ENCODE peak calls at places on chromosomes 3 and 15, in ten cellular contexts. One of them, this sample, is unnamed. For H3K4me1, the result is how much of the 10 kb centered on the place peaks cover.

GRCh38 chr15:41862515-41863116 is 24.0 kb downstream of the PLA2G4B start:
- DNase-seq in HCT116: peak
- DNase-seq in CD4-positive, alpha-beta memory T cell: no peak
- DNase-seq in GM23248: no peak
- DNase-seq in testis: no peak
- DNase-seq in NT2/D1: peak
- DNase-seq in RWPE2: no peak
- DNase-seq in neuronal stem cell: no peak
- DNase-seq in CD8-positive, alpha-beta memory T cell: no peak
- DNase-seq in kidney: no peak
- DNase-seq in this sample: no peak

GRCh38 chr3:81041331-81041730 is 720.1 kb downstream of the GBE1 start:
- DNase-seq in GM23248: peak
- DNase-seq in kidney: no peak
- DNase-seq in NT2/D1: no peak
- DNase-seq in RWPE2: no peak
- DNase-seq in CD8-positive, alpha-beta memory T cell: no peak
- DNase-seq in HCT116: no peak
- DNase-seq in CD4-positive, alpha-beta memory T cell: no peak
- DNase-seq in testis: no peak
- DNase-seq in neuronal stem cell: no peak
- DNase-seq in this sample: no peak

GRCh38 chr3:196620228-196620627 is 19.3 kb upstream of the NRROS start:
- DNase-seq in CD8-positive, alpha-beta memory T cell: no peak
- DNase-seq in testis: no peak
- DNase-seq in neuronal stem cell: peak
- DNase-seq in GM23248: peak
- DNase-seq in RWPE2: no peak
- DNase-seq in CD4-positive, alpha-beta memory T cell: no peak
- DNase-seq in HCT116: no peak
- DNase-seq in kidney: no peak
- DNase-seq in NT2/D1: no peak
- DNase-seq in this sample: no peak

GRCh38 chr3:78917541-78917940 is 850.3 kb downstream of the ROBO1 start:
- DNase-seq in RWPE2: no peak
- DNase-seq in kidney: no peak
- DNase-seq in NT2/D1: no peak
- DNase-seq in CD8-positive, alpha-beta memory T cell: no peak
- DNase-seq in CD4-positive, alpha-beta memory T cell: no peak
- DNase-seq in GM23248: no peak
- DNase-seq in testis: no peak
- DNase-seq in HCT116: no peak
- DNase-seq in neuronal stem cell: no peak
- DNase-seq in this sample: no peak

GRCh38 chr15:61459785-61460707 is 230.9 kb upstream of the RORA start:
- DNase-seq in testis: no peak
- DNase-seq in CD8-positive, alpha-beta memory T cell: no peak
- DNase-seq in GM23248: peak
- DNase-seq in CD4-positive, alpha-beta memory T cell: no peak
- DNase-seq in neuronal stem cell: no peak
- DNase-seq in HCT116: no peak
- DNase-seq in RWPE2: no peak
- DNase-seq in kidney: no peak
- DNase-seq in NT2/D1: no peak
- DNase-seq in this sample: no peak

GRCh38 chr3:58039609-58040008 is 31.4 kb downstream of the FLNB start:
- DNase-seq in HCT116: no peak
- DNase-seq in NT2/D1: peak
- DNase-seq in kidney: no peak
- DNase-seq in neuronal stem cell: no peak
- DNase-seq in GM23248: no peak
- DNase-seq in RWPE2: no peak
- DNase-seq in CD8-positive, alpha-beta memory T cell: no peak
- DNase-seq in testis: no peak
- DNase-seq in CD4-positive, alpha-beta memory T cell: no peak
- DNase-seq in this sample: no peak

GRCh38 chr15:31004220-31004733 is 12.8 kb upstream of the MTMR10 start:
- DNase-seq in GM23248: no peak
- DNase-seq in kidney: no peak
- DNase-seq in testis: no peak
- DNase-seq in NT2/D1: peak
- DNase-seq in neuronal stem cell: no peak
- DNase-seq in CD8-positive, alpha-beta memory T cell: peak
- DNase-seq in RWPE2: no peak
- DNase-seq in HCT116: no peak
- DNase-seq in CD4-positive, alpha-beta memory T cell: no peak
- DNase-seq in this sample: no peak

GRCh38 chr3:184158394-184158793 is 3.2 kb downstream of the DVL3 start:
- DNase-seq in CD8-positive, alpha-beta memory T cell: no peak
- DNase-seq in testis: no peak
- DNase-seq in GM23248: no peak
- DNase-seq in kidney: no peak
- DNase-seq in HCT116: no peak
- DNase-seq in CD4-positive, alpha-beta memory T cell: no peak
- DNase-seq in NT2/D1: no peak
- DNase-seq in neuronal stem cell: no peak
- DNase-seq in RWPE2: no peak
- DNase-seq in this sample: no peak

DNA sequence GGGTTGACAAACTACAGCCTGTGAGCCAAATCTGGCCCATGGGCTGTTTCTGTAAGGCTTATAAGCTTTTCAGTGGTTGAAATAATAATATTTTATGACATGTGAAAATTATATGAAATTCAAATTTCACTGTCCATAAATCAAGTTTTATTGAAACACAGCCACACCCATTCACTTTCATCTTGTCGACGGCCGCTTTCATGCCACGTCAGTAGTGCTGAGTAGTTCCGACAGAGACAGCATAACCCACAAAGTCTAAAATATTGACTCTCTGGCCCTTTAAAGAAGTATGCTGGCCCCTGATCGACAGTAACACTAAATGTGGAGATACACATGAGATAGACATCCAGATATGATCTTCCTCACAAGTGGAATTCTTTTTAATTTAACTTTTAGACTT is 102.8 kb downstream of the PDZRN3 start:
- DNase-seq in GM23248: peak
- DNase-seq in NT2/D1: no peak
- DNase-seq in testis: no peak
- DNase-seq in CD4-positive, alpha-beta memory T cell: no peak
- DNase-seq in kidney: no peak
- DNase-seq in CD8-positive, alpha-beta memory T cell: no peak
- DNase-seq in neuronal stem cell: no peak
- DNase-seq in HCT116: no peak
- DNase-seq in RWPE2: no peak
- DNase-seq in this sample: no peak
- H3K4me3 ChIP-seq in GM23248: peak
- H3K4me3 ChIP-seq in NT2/D1: no peak
- H3K4me3 ChIP-seq in testis: no peak
- H3K4me3 ChIP-seq in CD4-positive, alpha-beta memory T cell: no peak
- H3K4me3 ChIP-seq in kidney: no peak
- H3K4me3 ChIP-seq in CD8-positive, alpha-beta memory T cell: no peak
- H3K4me3 ChIP-seq in neuronal stem cell: no peak
- H3K4me3 ChIP-seq in HCT116: no peak
- H3K4me3 ChIP-seq in RWPE2: no peak
- H3K4me3 ChIP-seq in this sample: no peak

DNA sequence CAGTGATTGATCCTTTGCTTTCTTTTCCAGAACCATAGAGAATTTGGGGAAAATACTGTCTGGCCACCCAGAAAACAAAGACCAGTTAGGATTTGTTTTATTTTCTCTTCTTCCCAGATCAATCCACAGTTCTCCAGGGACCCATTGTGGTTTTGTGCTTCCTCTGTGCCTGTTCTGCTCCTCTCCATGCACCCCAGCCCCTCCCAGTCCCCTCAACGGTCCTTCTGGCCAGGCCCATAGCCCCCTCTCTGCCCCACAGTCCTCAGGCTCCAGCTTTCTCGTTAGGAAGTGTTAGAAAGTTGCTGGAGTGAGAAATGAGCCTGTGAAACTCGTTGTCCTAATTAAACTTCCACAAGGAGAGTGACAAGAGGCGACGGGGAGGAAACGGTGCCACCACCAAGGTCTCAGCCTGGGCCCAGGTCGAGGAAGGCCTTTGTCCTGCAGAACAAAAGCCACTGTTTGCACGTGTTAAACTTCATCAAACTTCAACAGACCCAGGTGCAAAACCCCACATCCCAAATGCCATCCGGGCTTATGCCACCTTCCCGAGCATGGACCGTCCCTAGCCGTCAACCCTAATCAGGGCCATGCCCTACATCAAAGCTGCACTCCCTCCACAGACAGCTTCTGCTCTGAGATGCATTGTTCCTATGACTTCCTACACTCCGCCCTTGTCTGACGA is 18.7 kb upstream of the ALDH1A3 start:
- DNase-seq in NT2/D1: no peak
- DNase-seq in GM23248: no peak
- DNase-seq in HCT116: no peak
- DNase-seq in kidney: no peak
- DNase-seq in CD4-positive, alpha-beta memory T cell: no peak
- DNase-seq in CD8-positive, alpha-beta memory T cell: no peak
- DNase-seq in RWPE2: peak
- DNase-seq in testis: no peak
- DNase-seq in neuronal stem cell: no peak
- DNase-seq in this sample: no peak
- H3K4me1 ChIP-seq in NT2/D1: under half
- H3K4me1 ChIP-seq in GM23248: under half
- H3K4me1 ChIP-seq in HCT116: under half
- H3K4me1 ChIP-seq in kidney: under half
- H3K4me1 ChIP-seq in CD4-positive, alpha-beta memory T cell: under half
- H3K4me1 ChIP-seq in CD8-positive, alpha-beta memory T cell: under half
- H3K4me1 ChIP-seq in RWPE2: under half
- H3K4me1 ChIP-seq in testis: under half
- H3K4me1 ChIP-seq in neuronal stem cell: under half
- H3K4me1 ChIP-seq in this sample: under half

DNA sequence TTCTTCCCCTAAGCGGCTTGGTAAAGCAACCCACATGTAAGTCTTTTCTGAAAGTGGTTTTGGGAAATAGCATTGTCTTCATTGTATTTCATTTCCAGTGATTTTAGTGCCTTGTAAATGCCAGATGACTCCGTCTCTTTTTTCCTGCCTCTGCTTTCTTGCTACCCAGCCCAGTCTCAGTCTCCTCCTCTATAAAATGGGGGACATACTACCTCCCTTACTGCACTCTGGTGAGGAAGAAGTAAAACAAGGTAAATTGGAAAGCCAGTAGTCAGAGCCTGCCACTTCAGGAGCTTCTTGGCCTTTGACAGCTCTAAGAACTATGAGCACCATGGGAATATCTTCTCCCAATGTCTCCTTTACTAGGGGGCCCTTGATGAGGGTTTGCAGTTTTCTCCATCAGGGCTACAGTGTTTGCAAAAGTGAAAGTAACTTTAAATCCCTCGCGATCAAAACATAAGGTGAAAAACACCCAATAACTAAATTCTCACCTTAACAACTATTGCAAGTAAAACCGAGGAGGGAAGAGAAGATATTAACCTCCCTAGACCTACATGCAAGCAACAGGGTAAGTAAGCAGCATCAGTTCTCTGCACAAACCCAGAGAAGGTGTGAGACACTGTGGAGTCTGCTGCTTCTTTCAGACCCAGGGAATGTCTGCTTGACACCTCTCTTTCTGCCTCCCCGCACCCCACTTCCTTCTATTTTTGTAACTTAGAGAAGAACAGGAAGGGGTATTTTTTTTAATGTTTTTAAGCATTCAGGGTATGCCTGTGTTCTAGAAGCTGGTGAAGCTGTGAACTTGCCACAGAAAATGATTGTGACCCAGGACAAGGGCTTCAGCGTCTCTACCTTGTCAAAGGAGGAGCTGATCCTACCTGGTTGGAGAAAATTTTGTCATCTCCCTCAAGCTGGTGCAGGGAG is 159.1 kb upstream of the EOMES start:
- DNase-seq in testis: no peak
- DNase-seq in NT2/D1: no peak
- DNase-seq in CD4-positive, alpha-beta memory T cell: peak
- DNase-seq in HCT116: no peak
- DNase-seq in kidney: no peak
- DNase-seq in GM23248: no peak
- DNase-seq in neuronal stem cell: no peak
- DNase-seq in CD8-positive, alpha-beta memory T cell: peak
- DNase-seq in RWPE2: no peak
- DNase-seq in this sample: no peak
- H3K4me3 ChIP-seq in testis: no peak
- H3K4me3 ChIP-seq in NT2/D1: no peak
- H3K4me3 ChIP-seq in CD4-positive, alpha-beta memory T cell: peak
- H3K4me3 ChIP-seq in HCT116: no peak
- H3K4me3 ChIP-seq in kidney: no peak
- H3K4me3 ChIP-seq in GM23248: no peak
- H3K4me3 ChIP-seq in neuronal stem cell: no peak
- H3K4me3 ChIP-seq in CD8-positive, alpha-beta memory T cell: peak
- H3K4me3 ChIP-seq in RWPE2: no peak
- H3K4me3 ChIP-seq in this sample: no peak

GRCh38 chr3:61865466-61865865 is 304.1 kb downstream of the PTPRG start:
- DNase-seq in HCT116: no peak
- DNase-seq in kidney: no peak
- DNase-seq in CD8-positive, alpha-beta memory T cell: no peak
- DNase-seq in testis: no peak
- DNase-seq in RWPE2: no peak
- DNase-seq in NT2/D1: no peak
- DNase-seq in GM23248: no peak
- DNase-seq in CD4-positive, alpha-beta memory T cell: no peak
- DNase-seq in neuronal stem cell: no peak
- DNase-seq in this sample: no peak

GRCh38 chr3:61864886-61865285 is 303.5 kb downstream of the PTPRG start:
- DNase-seq in CD8-positive, alpha-beta memory T cell: no peak
- DNase-seq in kidney: no peak
- DNase-seq in testis: no peak
- DNase-seq in neuronal stem cell: no peak
- DNase-seq in CD4-positive, alpha-beta memory T cell: no peak
- DNase-seq in GM23248: peak
- DNase-seq in RWPE2: no peak
- DNase-seq in HCT116: no peak
- DNase-seq in NT2/D1: no peak
- DNase-seq in this sample: no peak

GRCh38 chr3:61868499-61868898 is 307.1 kb downstream of the PTPRG start:
- DNase-seq in HCT116: no peak
- DNase-seq in testis: no peak
- DNase-seq in kidney: no peak
- DNase-seq in CD8-positive, alpha-beta memory T cell: no peak
- DNase-seq in GM23248: no peak
- DNase-seq in CD4-positive, alpha-beta memory T cell: no peak
- DNase-seq in RWPE2: no peak
- DNase-seq in neuronal stem cell: no peak
- DNase-seq in NT2/D1: no peak
- DNase-seq in this sample: no peak

GRCh38 chr3:61866961-61867461 is 305.6 kb downstream of the PTPRG start:
- DNase-seq in CD4-positive, alpha-beta memory T cell: no peak
- DNase-seq in neuronal stem cell: no peak
- DNase-seq in HCT116: no peak
- DNase-seq in CD8-positive, alpha-beta memory T cell: no peak
- DNase-seq in GM23248: no peak
- DNase-seq in NT2/D1: no peak
- DNase-seq in RWPE2: no peak
- DNase-seq in testis: no peak
- DNase-seq in kidney: peak
- DNase-seq in this sample: no peak

DNA sequence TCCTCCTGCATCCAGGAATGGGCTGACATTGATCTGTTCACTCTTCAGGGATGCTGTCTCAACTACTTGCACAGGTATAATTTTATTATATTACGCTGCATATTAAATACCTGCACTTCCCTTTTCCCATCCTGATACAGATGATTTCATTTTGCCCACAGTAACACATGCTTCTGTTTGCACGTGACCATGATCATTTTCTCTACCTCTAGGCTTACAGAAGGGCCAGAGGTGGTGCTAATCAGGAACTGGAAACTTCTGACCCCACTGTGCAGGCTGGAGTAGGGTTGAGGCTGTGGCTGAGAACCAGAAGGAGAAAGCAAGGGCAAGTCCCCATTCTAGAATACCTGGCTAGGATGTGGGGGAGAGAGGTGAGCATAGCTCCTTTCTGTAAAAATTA is 304.8 kb downstream of the PTPRG start:
- DNase-seq in HCT116: no peak
- DNase-seq in testis: no peak
- DNase-seq in GM23248: no peak
- DNase-seq in kidney: no peak
- DNase-seq in NT2/D1: no peak
- DNase-seq in CD4-positive, alpha-beta memory T cell: no peak
- DNase-seq in RWPE2: no peak
- DNase-seq in neuronal stem cell: no peak
- DNase-seq in CD8-positive, alpha-beta memory T cell: no peak
- DNase-seq in this sample: no peak
- H3K4me1 ChIP-seq in HCT116: under half
- H3K4me1 ChIP-seq in testis: under half
- H3K4me1 ChIP-seq in GM23248: under half
- H3K4me1 ChIP-seq in kidney: under half
- H3K4me1 ChIP-seq in NT2/D1: under half
- H3K4me1 ChIP-seq in CD4-positive, alpha-beta memory T cell: under half
- H3K4me1 ChIP-seq in RWPE2: under half
- H3K4me1 ChIP-seq in neuronal stem cell: under half
- H3K4me1 ChIP-seq in CD8-positive, alpha-beta memory T cell: under half
- H3K4me1 ChIP-seq in this sample: under half

This sample was measured in HAP-1.